ENCODE peak calls at places on chromosome 15, in six cellular contexts. F is fibroblast of the aortic adventitia, D is GOT3, R is RWPE1, J is HTR-8/SVneo, O is Caki2. T is an unnamed sample.

GRCh38 chr15:40928351-40928974 is 677 bp upstream of the DLL4 start:
- DNase-seq in F (no peak), D (no peak), R (no peak), J (no peak), O (no peak), T (peak; percentile 44)

GRCh38 chr15:89358755-89359439 is 24.3 kb upstream of the POLG start:
- DNase-seq in F (peak; percentile 72), D (peak; percentile 22), R (peak; percentile 84), J (peak; percentile 81), O (peak; percentile 85), T (peak; percentile 70)

GRCh38 chr15:78061963-78062427 is 15.5 kb downstream of the TBC1D2B start:
- DNase-seq in F (peak; percentile 41), D (no peak), R (no peak), J (no peak), O (no peak), T (peak; percentile 24)

GRCh38 chr15:71800835-71801745 is 9.3 kb upstream of the NR2E3 start:
- DNase-seq in F (peak; percentile 90), D (no peak), R (peak; percentile 75), J (peak; percentile 82), O (peak; percentile 76), T (peak; percentile 76)

GRCh38 chr15:89662893-89663673 is 7.8 kb upstream of the KIF7 start:
- DNase-seq in F (peak; percentile 97), D (peak; percentile 46), R (peak; percentile 91), J (peak; percentile 92), O (peak; percentile 8), T (peak; percentile 81)

GRCh38 chr15:101037090-101037830 is 118.1 kb downstream of the LRRK1 start:
- DNase-seq in F (no peak), D (no peak), R (no peak), J (no peak), O (no peak), T (no peak)

GRCh38 chr15:42133892-42134502 is 22.4 kb downstream of the PLA2G4F start:
- DNase-seq in F (peak; percentile 15), D (no peak), R (peak; percentile 64), J (peak; percentile 64), O (peak; percentile 22), T (peak; percentile 70)

GRCh38 chr15:80982205-80982604 is 7.4 kb downstream of the MESD start:
- DNase-seq in F (no peak), D (no peak), R (no peak), J (no peak), O (no peak), T (no peak)